ENCODE peak calls at places on chromosomes 1 and 21, in seven cellular contexts. B is A549; V is CD8-positive, alpha-beta T cell; A is lower lobe of right lung; P is heart right ventricle; G is GM23338; E is IMR-90. I is an unnamed sample. For H3K4me1, the result is how much of the 10 kb centered on the place peaks cover.

GRCh38 chr1:204384636-204385354 is 25.1 kb upstream of the PLEKHA6 start:
- DNase-seq in B (no peak), V (no peak), A (no peak), P (peak), G (no peak), E (peak), I (no peak)

GRCh38 chr1:230157409-230158390 is 90.7 kb downstream of the GALNT2 start:
- DNase-seq in B (no peak), V (no peak), A (no peak), P (no peak), G (no peak), E (no peak), I (no peak)

GRCh38 chr1:77228836-77229235 is 9.6 kb upstream of the PIGK start:
- DNase-seq in B (no peak), V (no peak), A (no peak), P (no peak), G (no peak), E (no peak), I (no peak)

GRCh38 chr1:22290157-22290556 is 147.3 kb upstream of the WNT4 start:
- DNase-seq in B (no peak), V (no peak), A (no peak), P (no peak), G (no peak), E (no peak), I (no peak)

GRCh38 chr1:220689696-220690095 is 467 bp upstream of the C1orf115 start:
- DNase-seq in B (no peak), V (no peak), A (no peak), P (no peak), G (no peak), E (no peak), I (no peak)

GRCh38 chr1:88289703-88290102 is 394.4 kb upstream of the PKN2 start:
- DNase-seq in B (no peak), V (no peak), A (no peak), P (no peak), G (no peak), E (no peak), I (no peak)

GRCh38 chr1:7630378-7630777 is 140.7 kb upstream of the VAMP3 start:
- DNase-seq in B (no peak), V (no peak), A (no peak), P (no peak), G (no peak), E (no peak), I (no peak)

GRCh38 chr1:41498809-41499208 is 14.3 kb upstream of the EDN2 start:
- DNase-seq in B (peak), V (no peak), A (peak), P (peak), G (peak), E (peak), I (no peak)

GRCh38 chr1:216388558-216388957 is 34.7 kb downstream of the USH2A start:
- DNase-seq in B (no peak), V (no peak), A (no peak), P (no peak), G (peak), E (no peak), I (no peak)

GRCh38 chr1:9239622-9240401 is 5.2 kb downstream of the H6PD start:
- DNase-seq in B (no peak), V (peak), A (peak), P (peak), G (no peak), E (peak), I (no peak)

DNA sequence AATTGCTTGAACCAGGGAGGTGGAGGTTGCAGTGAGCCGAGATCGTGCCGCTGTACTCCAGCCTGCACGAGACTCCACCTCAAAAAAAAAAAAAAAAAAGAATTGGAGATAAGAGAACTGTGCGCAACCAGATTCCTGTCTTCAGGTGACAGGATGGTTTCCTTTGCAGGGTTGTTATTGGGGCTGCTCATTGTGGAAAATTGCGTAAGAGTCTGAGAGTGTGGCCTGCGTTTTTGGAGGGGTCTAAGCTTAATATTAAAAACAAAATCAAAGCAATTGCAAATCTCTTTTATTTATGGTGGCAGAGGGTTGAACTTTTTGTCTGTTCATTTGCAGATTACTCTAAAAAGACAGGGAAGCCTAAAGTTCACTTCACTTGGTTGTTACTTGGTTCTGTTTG is 36.0 kb upstream of the BCAR3 start:
- DNase-seq in B (no peak), V (no peak), A (no peak), P (no peak), G (no peak), E (no peak), I (no peak)
- H3K27ac ChIP-seq in B (no peak), V (no peak), A (no peak), P (no peak), G (no peak), E (no peak), I (no peak)

GRCh38 chr1:27555700-27556424 is 48.1 kb downstream of the AHDC1 start:
- DNase-seq in B (no peak), V (no peak), A (no peak), P (peak), G (no peak), E (no peak), I (no peak)

GRCh38 chr1:27554777-27555699 is 48.9 kb downstream of the AHDC1 start:
- DNase-seq in B (no peak), V (no peak), A (no peak), P (no peak), G (no peak), E (no peak), I (no peak)

GRCh38 chr1:27557596-27558340 is 46.2 kb downstream of the AHDC1 start:
- DNase-seq in B (peak), V (no peak), A (no peak), P (no peak), G (peak), E (no peak), I (no peak)

GRCh38 chr1:27556435-27556780 is 47.5 kb downstream of the AHDC1 start:
- DNase-seq in B (no peak), V (no peak), A (no peak), P (no peak), G (no peak), E (no peak), I (no peak)

GRCh38 chr1:27556781-27557595 is 47.0 kb downstream of the AHDC1 start:
- DNase-seq in B (peak), V (peak), A (peak), P (peak), G (peak), E (peak), I (peak)
- H3K4me1 ChIP-seq in B (half or more), V (under half), A (under half), P (half or more), G (under half), E (under half), I (under half)

GRCh38 chr21:40049959-40050290 is 182.7 kb downstream of the PCP4 start:
- DNase-seq in B (no peak), V (no peak), A (no peak), P (no peak), G (peak), E (no peak), I (no peak)
- H3K27ac ChIP-seq in B (no peak), V (no peak), A (no peak), P (no peak), G (no peak), E (no peak), I (no peak)

GRCh38 chr1:207824691-207825090 is 72.8 kb downstream of the CD46 start:
- DNase-seq in B (no peak), V (no peak), A (no peak), P (no peak), G (no peak), E (no peak), I (no peak)
- H3K4me1 ChIP-seq in B (half or more), V (half or more), A (half or more), P (half or more), G (under half), E (under half), I (half or more)

GRCh38 chr1:183276386-183276785 is 90.3 kb downstream of the LAMC2 start:
- DNase-seq in B (no peak), V (no peak), A (no peak), P (no peak), G (no peak), E (no peak), I (no peak)
- H3K27ac ChIP-seq in B (no peak), V (no peak), A (no peak), P (no peak), G (no peak), E (no peak), I (no peak)

DNA sequence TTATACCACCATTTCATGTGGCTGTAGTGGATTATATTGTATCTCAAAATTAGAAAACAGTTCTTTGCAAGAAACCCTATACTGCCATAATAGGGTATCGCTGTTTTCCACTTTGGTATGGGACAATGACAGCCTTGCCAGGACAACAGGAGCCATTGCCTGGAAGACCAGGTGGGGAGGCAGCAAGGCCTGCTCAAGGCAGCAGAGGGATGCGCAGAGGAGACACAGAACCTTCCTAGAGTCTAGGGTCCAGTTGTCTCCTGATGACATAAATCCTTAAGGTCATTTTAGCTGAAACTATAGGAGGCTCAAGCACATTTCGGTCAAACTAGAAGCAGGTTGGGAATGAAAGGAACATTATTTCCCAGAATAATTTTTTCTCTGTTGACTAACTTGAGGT is 27.6 kb downstream of the IFNGR2 start:
- DNase-seq in B (no peak), V (no peak), A (no peak), P (no peak), G (no peak), E (no peak), I (no peak)
- H3K4me1 ChIP-seq in B (under half), V (under half), A (under half), P (under half), G (under half), E (under half), I (under half)

DNA sequence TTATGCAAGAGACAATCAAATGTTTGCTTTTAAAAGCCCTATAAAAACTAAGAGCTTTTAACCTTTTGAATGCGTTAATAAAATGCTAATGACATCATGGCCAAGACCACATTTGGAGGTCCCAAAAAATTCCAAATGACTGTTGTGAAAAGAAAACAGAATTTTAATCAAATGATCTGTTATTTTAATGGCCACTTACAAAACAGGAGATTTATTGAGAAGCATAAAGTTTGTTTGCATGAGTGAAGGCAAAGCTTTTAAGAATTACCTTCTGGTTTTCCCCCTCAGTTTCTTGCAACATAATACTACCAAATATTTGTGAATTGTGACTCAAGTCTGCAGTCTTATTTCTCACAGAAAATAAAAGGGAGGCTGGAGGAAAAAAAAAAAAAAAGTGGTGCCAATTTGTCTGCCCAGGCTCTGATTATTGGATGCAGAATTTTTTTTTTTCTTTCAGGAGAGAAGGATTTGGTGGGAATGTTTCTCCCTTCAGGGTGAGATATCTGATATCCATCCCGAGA is 60.7 kb downstream of the GORAB start:
- DNase-seq in B (no peak), V (no peak), A (no peak), P (no peak), G (no peak), E (no peak), I (no peak)
- H3K27ac ChIP-seq in B (no peak), V (no peak), A (no peak), P (no peak), G (no peak), E (no peak), I (no peak)

GRCh38 chr1:89698020-89698560 is 65.2 kb downstream of the LRRC8C start:
- DNase-seq in B (no peak), V (no peak), A (no peak), P (no peak), G (no peak), E (no peak), I (no peak)
- H3K4me1 ChIP-seq in B (under half), V (half or more), A (under half), P (half or more), G (under half), E (under half), I (half or more)

GRCh38 chr1:65278344-65279091 is 30.8 kb upstream of the DNAJC6 start:
- DNase-seq in B (no peak), V (no peak), A (no peak), P (no peak), G (peak), E (no peak), I (no peak)

GRCh38 chr1:65281846-65282245 is 27.5 kb upstream of the DNAJC6 start:
- DNase-seq in B (no peak), V (no peak), A (no peak), P (no peak), G (no peak), E (no peak), I (no peak)

GRCh38 chr1:65277605-65278343 is 31.6 kb upstream of the DNAJC6 start:
- DNase-seq in B (no peak), V (no peak), A (no peak), P (no peak), G (no peak), E (no peak), I (no peak)

GRCh38 chr1:65276197-65276884 is 33.0 kb upstream of the DNAJC6 start:
- DNase-seq in B (no peak), V (no peak), A (no peak), P (no peak), G (no peak), E (no peak), I (no peak)

DNA sequence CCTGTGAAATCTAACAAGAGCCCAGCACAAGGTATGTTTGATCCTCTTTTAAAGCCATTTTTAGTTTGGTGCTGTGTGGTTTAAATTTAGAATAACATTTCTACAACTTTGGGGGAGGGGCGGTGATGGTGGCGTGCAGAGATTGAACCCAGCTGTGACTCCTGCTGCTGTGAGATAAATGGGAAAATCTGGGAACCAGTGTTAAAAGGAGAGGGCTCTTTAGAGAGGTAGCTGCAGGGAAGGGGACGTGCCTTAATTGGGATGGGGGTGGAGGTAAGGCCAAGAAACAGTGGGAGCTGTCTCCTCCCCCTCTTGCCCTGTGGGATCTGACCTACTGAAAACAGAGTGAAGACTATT is 30.3 kb upstream of the DNAJC6 start:
- DNase-seq in B (no peak), V (no peak), A (no peak), P (peak), G (peak), E (no peak), I (no peak)
- H3K27ac ChIP-seq in B (no peak), V (no peak), A (no peak), P (peak), G (peak), E (no peak), I (no peak)

DNA sequence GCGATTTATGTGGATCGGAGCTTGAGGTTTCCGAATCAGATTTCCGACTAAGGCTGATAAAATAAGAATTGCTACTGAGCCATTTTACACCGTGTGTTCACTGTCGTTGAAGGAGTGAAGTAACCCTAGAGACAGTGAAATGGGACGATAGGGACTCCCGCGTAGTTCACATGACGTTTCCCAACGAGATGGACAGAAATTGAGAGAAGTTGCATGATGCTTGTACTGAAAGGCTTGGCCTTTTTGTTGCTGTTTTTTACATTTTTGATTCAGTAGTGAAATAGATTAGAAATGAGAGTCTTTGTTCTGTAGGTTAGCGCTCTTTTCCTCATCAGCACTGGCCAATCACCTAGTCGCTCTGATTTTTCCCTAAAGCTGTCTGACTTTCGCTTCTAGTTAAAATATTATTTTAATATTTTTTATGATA is 1.3 kb downstream of the KHDRBS1 start:
- DNase-seq in B (no peak), V (no peak), A (no peak), P (no peak), G (no peak), E (no peak), I (peak)
- H3K4me1 ChIP-seq in B (under half), V (under half), A (half or more), P (half or more), G (under half), E (under half), I (under half)